ENCODE peak calls at places on chromosomes 16 and 17, in seven cellular contexts. N is stimulated activated CD8-positive, alpha-beta memory T cell treated with anti-CD3 and anti-CD28 coated beads, Interleukin-4, amount 100 ng/mL, for 1 hour; R is retina; K is SHP77; J is ovary; G is left ventricle myocardium inferior; Q is iPS DF 19.7. O is an unnamed sample.

GRCh38 chr16:67430504-67431076 is 331 bp upstream of the HSD11B2 start:
- DNase-seq in N (no peak), R (peak), K (no peak), J (peak), G (peak), Q (no peak), O (no peak)

GRCh38 chr17:17036520-17036998 is 5.7 kb upstream of the MPRIP start:
- DNase-seq in N (no peak), R (no peak), K (no peak), J (peak), G (no peak), Q (no peak), O (no peak)

GRCh38 chr16:11236441-11236840 is 19.6 kb downstream of the SOCS1 start:
- DNase-seq in N (no peak), R (no peak), K (no peak), J (no peak), G (no peak), Q (no peak), O (no peak)

GRCh38 chr16:55189975-55190636 is 133.9 kb upstream of the IRX6 start:
- DNase-seq in N (no peak), R (peak), K (no peak), J (no peak), G (no peak), Q (no peak), O (no peak)

GRCh38 chr16:77374384-77374783 is 60.5 kb downstream of the ADAMTS18 start:
- DNase-seq in N (no peak), R (no peak), K (no peak), J (no peak), G (no peak), Q (no peak), O (no peak)

GRCh38 chr16:57258226-57258909 is 13.3 kb downstream of the ARL2BP start:
- DNase-seq in N (no peak), R (no peak), K (no peak), J (no peak), G (no peak), Q (no peak), O (no peak)

GRCh38 chr17:67639555-67639954 is 78.2 kb upstream of the NOL11 start:
- DNase-seq in N (no peak), R (no peak), K (no peak), J (peak), G (no peak), Q (no peak), O (no peak)

GRCh38 chr17:15368605-15369004 is 27.2 kb upstream of the TEKT3 start:
- DNase-seq in N (no peak), R (no peak), K (no peak), J (no peak), G (no peak), Q (no peak), O (no peak)

GRCh38 chr17:75270218-75270965 is 639 bp downstream of the MIF4GD start:
- DNase-seq in N (peak), R (peak), K (peak), J (peak), G (peak), Q (no peak), O (no peak)

GRCh38 chr16:89805136-89805905 is 11.1 kb downstream of the FANCA start:
- DNase-seq in N (no peak), R (no peak), K (no peak), J (no peak), G (no peak), Q (no peak), O (no peak)

GRCh38 chr17:28928061-28928460 is 23.3 kb downstream of the PHF12 start:
- DNase-seq in N (no peak), R (no peak), K (no peak), J (no peak), G (no peak), Q (no peak), O (no peak)

GRCh38 chr16:68590201-68590994 is 51.3 kb downstream of the ZFP90 start:
- DNase-seq in N (no peak), R (peak), K (peak), J (peak), G (peak), Q (peak), O (no peak)

GRCh38 chr17:46770818-46771600 is 47.5 kb downstream of the WNT3 start:
- DNase-seq in N (no peak), R (peak), K (peak), J (peak), G (peak), Q (no peak), O (no peak)

GRCh38 chr17:18987230-18987610 is 17.3 kb downstream of the FAM83G start:
- DNase-seq in N (no peak), R (no peak), K (no peak), J (no peak), G (no peak), Q (no peak), O (no peak)

GRCh38 chr16:1705688-1706385 is at the start of gene MAPK8IP3:
- DNase-seq in N (peak), R (peak), K (peak), J (peak), G (peak), Q (no peak), O (peak)

GRCh38 chr17:39622380-39623006 is 4.3 kb upstream of the PPP1R1B start:
- DNase-seq in N (no peak), R (no peak), K (peak), J (no peak), G (no peak), Q (no peak), O (no peak)

GRCh38 chr17:29138184-29138955 is 41.8 kb downstream of the MYO18A start:
- DNase-seq in N (no peak), R (no peak), K (no peak), J (no peak), G (no peak), Q (no peak), O (no peak)

GRCh38 chr16:11499295-11500089 is 87.2 kb downstream of the LITAF start:
- DNase-seq in N (no peak), R (no peak), K (no peak), J (no peak), G (no peak), Q (no peak), O (no peak)

GRCh38 chr16:60120586-60120985 is 1386.5 kb upstream of the GOT2 start:
- DNase-seq in N (no peak), R (no peak), K (no peak), J (no peak), G (no peak), Q (no peak), O (no peak)

GRCh38 chr17:30299000-30299399 is 7.3 kb upstream of the BLMH start:
- DNase-seq in N (no peak), R (no peak), K (no peak), J (no peak), G (no peak), Q (no peak), O (no peak)

GRCh38 chr17:7853693-7854043 is 1.2 kb upstream of the TMEM88 start:
- DNase-seq in N (no peak), R (no peak), K (no peak), J (peak), G (no peak), Q (no peak), O (no peak)